ENCODE peak calls at places on chromosomes 13 and 19, in five cellular contexts. A is neural progenitor cell, M is H9, U is IMR-90, T is astrocyte. X is an unnamed sample.
A peak's percentile ranks its signal among the peaks of the same experiment; 100 is the strongest.

GRCh38 chr13:34179481-34179880 is 361.5 kb downstream of the RFC3 start:
- DNase-seq in A (peak; percentile 51), M (no peak), U (peak; percentile 7), T (peak; percentile 36), X (no peak)

GRCh38 chr13:113412440-113412839 is 40.8 kb downstream of the ADPRHL1 start:
- DNase-seq in A (no peak), M (no peak), U (no peak), T (no peak), X (no peak)

GRCh38 chr19:41792513-41793413 is 3.6 kb upstream of the CEACAM3 start:
- DNase-seq in A (peak; percentile 79), M (peak; percentile 73), U (peak; percentile 36), T (peak; percentile 60), X (no peak)

GRCh38 chr19:9645466-9645865 is 24.4 kb upstream of the ZNF561 start:
- DNase-seq in A (no peak), M (no peak), U (no peak), T (no peak), X (no peak)

GRCh38 chr13:85332595-85332994 is 466.6 kb downstream of the SLITRK6 start:
- DNase-seq in A (no peak), M (no peak), U (no peak), T (no peak), X (no peak)

GRCh38 chr13:114063545-114064515 is 68.6 kb downstream of the RASA3 start:
- DNase-seq in A (peak; percentile 38), M (no peak), U (peak; percentile 61), T (peak; percentile 58), X (peak; percentile 91)

GRCh38 chr19:4589579-4590410 is 30.3 kb upstream of the SEMA6B start:
- DNase-seq in A (peak; percentile 34), M (no peak), U (no peak), T (no peak), X (no peak)

GRCh38 chr13:22235950-22236290 is 565.0 kb downstream of the FGF9 start:
- DNase-seq in A (peak; percentile 58), M (peak; percentile 64), U (no peak), T (no peak), X (no peak)

GRCh38 chr13:111343186-111343805 is 22.9 kb downstream of the TEX29 start:
- DNase-seq in A (no peak), M (peak; percentile 22), U (no peak), T (no peak), X (peak; percentile 33)

GRCh38 chr13:112790735-112791641 is 101.2 kb downstream of the ATP11A start:
- DNase-seq in A (no peak), M (no peak), U (peak; percentile 64), T (peak; percentile 43), X (no peak)

GRCh38 chr19:46616631-46617322 is 8.1 kb downstream of the PTGIR start:
- DNase-seq in A (peak; percentile 83), M (peak; percentile 82), U (peak; percentile 85), T (peak; percentile 68), X (peak; percentile 61)

GRCh38 chr19:1616396-1616795 is 11.1 kb upstream of the UQCR11 start:
- DNase-seq in A (no peak), M (no peak), U (no peak), T (peak; percentile 18), X (no peak)

GRCh38 chr19:40413291-40413994 is at the start of gene PRX:
- DNase-seq in A (peak; percentile 72), M (peak; percentile 90), U (no peak), T (no peak), X (no peak)

GRCh38 chr13:24168980-24169379 is 8.5 kb downstream of the SPATA13 start:
- DNase-seq in A (no peak), M (no peak), U (no peak), T (peak; percentile 67), X (no peak)

GRCh38 chr13:49540552-49540951 is 44.8 kb downstream of the PHF11 start:
- DNase-seq in A (peak; percentile 5), M (no peak), U (peak; percentile 62), T (peak; percentile 76), X (no peak)

GRCh38 chr13:49536144-49536873 is 40.6 kb downstream of the PHF11 start:
- DNase-seq in A (no peak), M (no peak), U (no peak), T (no peak), X (no peak)

GRCh38 chr13:49539313-49539712 is 43.6 kb downstream of the PHF11 start:
- DNase-seq in A (no peak), M (no peak), U (peak; percentile 20), T (peak; percentile 6), X (no peak)

GRCh38 chr13:49538404-49538803 is 42.7 kb downstream of the PHF11 start:
- DNase-seq in A (no peak), M (no peak), U (no peak), T (no peak), X (no peak)

DNA sequence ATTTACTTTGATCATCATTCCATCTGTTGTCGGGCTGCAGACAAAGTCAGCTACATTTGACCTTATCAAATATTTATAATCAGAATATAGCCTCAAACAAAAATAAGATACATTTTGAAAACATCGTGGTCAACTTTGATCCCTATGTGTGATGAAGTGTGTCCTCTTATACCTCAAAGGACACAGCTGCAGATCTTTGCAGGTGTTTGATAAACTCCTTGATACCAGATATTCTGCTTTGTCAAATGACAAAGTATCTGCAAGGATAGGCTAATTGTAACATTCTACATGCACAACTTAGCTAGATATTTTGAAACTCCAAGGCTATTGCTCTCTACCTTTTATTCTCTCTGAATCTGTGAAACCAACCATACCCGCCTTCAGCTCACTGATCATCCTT is 44.0 kb downstream of the PHF11 start:
- DNase-seq in A (no peak), M (no peak), U (no peak), T (no peak), X (no peak)
- H3K9ac ChIP-seq in A (no peak overlapping the region), M (no peak overlapping the region), U (no peak overlapping the region), T (no peak overlapping the region), X (no peak overlapping the region)

GRCh38 chr19:13554506-13555235 is 48.4 kb upstream of the CACNA1A start:
- DNase-seq in A (no peak), M (no peak), U (no peak), T (no peak), X (no peak)
- H3K27ac ChIP-seq in A (no peak overlapping the region), M (no peak overlapping the region), U (no peak overlapping the region), T (no peak overlapping the region), X (no peak overlapping the region)

DNA sequence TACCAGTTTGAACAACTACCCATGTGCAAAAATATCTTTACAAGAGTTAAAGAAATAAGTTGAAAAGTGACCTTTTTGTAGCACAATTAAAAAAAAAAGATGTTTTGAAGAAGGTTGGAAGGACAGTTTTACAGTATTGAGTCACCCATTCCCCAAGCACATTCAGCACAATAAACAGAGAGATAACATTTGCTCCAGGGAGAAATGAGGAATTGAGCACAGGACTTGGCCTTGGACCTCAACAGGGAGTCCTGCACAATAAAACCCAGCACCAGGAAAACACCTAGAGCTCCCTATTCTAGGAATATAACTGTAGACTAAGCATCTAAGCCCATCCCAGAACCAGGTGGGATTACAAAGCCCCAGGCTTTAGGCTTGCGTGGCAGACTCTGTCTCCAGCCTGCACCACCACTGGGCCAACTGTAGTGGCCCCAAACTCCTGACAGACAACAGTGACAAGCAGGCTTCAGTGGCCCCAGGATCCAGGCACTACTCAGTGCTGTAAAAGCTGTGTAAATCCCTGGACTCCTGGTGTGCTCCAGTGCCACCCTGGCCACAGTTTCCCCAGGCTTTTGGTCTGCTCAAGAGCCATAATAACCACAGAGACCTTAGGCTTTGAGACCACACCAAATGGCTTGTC is 857.2 kb downstream of the SLITRK1 start:
- DNase-seq in A (no peak), M (no peak), U (peak; percentile 23), T (no peak), X (no peak)
- H3K9ac ChIP-seq in A (no peak overlapping the region), M (no peak overlapping the region), U (no peak overlapping the region), T (no peak overlapping the region), X (no peak overlapping the region)

GRCh38 chr13:44244288-44244687 is 129.3 kb upstream of the SERP2 start:
- DNase-seq in A (no peak), M (no peak), U (peak; percentile 81), T (peak; percentile 89), X (no peak)
- H3K27ac ChIP-seq in A (no peak overlapping the region), M (no peak overlapping the region), U (no peak overlapping the region), T (peak overlapping the region; percentile 92), X (no peak overlapping the region)

DNA sequence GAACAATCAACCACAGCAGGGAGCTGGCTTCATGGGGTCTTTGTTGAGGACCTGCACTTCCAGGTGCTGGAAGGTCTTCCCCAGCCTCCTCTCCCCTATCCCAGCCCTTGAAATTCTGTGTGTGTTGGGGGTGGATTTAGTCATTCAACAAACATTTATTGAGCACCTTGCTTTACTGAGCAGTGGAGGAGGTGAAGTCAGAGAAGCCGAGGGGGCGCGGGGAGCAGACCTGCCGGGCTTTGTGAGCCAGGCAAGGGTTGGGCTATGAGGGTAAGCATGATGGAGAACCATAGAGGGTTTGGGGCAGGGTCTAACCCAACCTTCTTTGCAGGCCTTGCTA is 3.5 kb upstream of the C19orf85 start:
- DNase-seq in A (no peak), M (no peak), U (no peak), T (no peak), X (no peak)
- H3K9ac ChIP-seq in A (no peak overlapping the region), M (no peak overlapping the region), U (no peak overlapping the region), T (no peak overlapping the region), X (no peak overlapping the region)

GRCh38 chr13:40340368-40341085 is 325.9 kb downstream of the FOXO1 start:
- DNase-seq in A (peak; percentile 11), M (no peak), U (no peak), T (peak; percentile 28), X (no peak)
- H3K27ac ChIP-seq in A (peak overlapping the region; percentile 55), M (no peak overlapping the region), U (no peak overlapping the region), T (no peak overlapping the region), X (no peak overlapping the region)

GRCh38 chr19:45339629-45340028 is 921 bp upstream of the KLC3 start:
- DNase-seq in A (no peak), M (no peak), U (no peak), T (no peak), X (no peak)

GRCh38 chr19:45342911-45343310 is 2.4 kb downstream of the KLC3 start:
- DNase-seq in A (no peak), M (no peak), U (no peak), T (no peak), X (no peak)

GRCh38 chr19:45340232-45340898 is at the start of gene KLC3:
- DNase-seq in A (peak; percentile 76), M (peak; percentile 68), U (no peak), T (no peak), X (no peak)

GRCh38 chr19:45344621-45345505 is 4.3 kb downstream of the KLC3 start:
- DNase-seq in A (no peak), M (no peak), U (no peak), T (no peak), X (no peak)

GRCh38 chr19:45340899-45341453 is 426 bp downstream of the KLC3 start:
- DNase-seq in A (peak; percentile 18), M (peak; percentile 51), U (peak; percentile 8), T (no peak), X (no peak)
- H3K9ac ChIP-seq in A (no peak overlapping the region), M (no peak overlapping the region), U (no peak overlapping the region), T (no peak overlapping the region), X (no peak overlapping the region)

GRCh38 chr19:16888629-16889371 is at the start of gene F2RL3:
- DNase-seq in A (no peak), M (no peak), U (peak; percentile 22), T (peak; percentile 2), X (peak; percentile 85)
- H3K27ac ChIP-seq in A (no peak within 1 kb of the TSS), M (no peak within 1 kb of the TSS), U (no peak within 1 kb of the TSS), T (no peak within 1 kb of the TSS), X (peak within 1 kb of the TSS; percentile 61)

X was measured in kidney.